ENCODE peak calls at places on chromosomes 6 and 20, in ten cellular contexts. One of them, this sample, is unnamed.

GRCh38 chr6:79777713-79778579 is 146.8 kb downstream of the SH3BGRL2 start:
- DNase-seq in T-helper 17 cell: peak
- DNase-seq in effector memory CD4-positive, alpha-beta T cell: peak
- DNase-seq in nephron progenitor cell: peak
- DNase-seq in HT-29: peak
- DNase-seq in Kasumi-1: peak
- DNase-seq in breast epithelium: peak
- DNase-seq in DMS153: peak
- DNase-seq in CD8-positive, alpha-beta memory T cell: peak
- DNase-seq in NCI-H1092 treated with DMSO at 0.1 percent for 48 hours: peak
- DNase-seq in this sample: peak

GRCh38 chr6:34836451-34836850 is 44.6 kb downstream of the BLTP3A start:
- DNase-seq in T-helper 17 cell: no peak
- DNase-seq in effector memory CD4-positive, alpha-beta T cell: no peak
- DNase-seq in nephron progenitor cell: no peak
- DNase-seq in HT-29: no peak
- DNase-seq in Kasumi-1: no peak
- DNase-seq in breast epithelium: no peak
- DNase-seq in DMS153: no peak
- DNase-seq in CD8-positive, alpha-beta memory T cell: no peak
- DNase-seq in NCI-H1092 treated with DMSO at 0.1 percent for 48 hours: no peak
- DNase-seq in this sample: no peak

GRCh38 chr20:32362924-32363364 is 4.8 kb downstream of the ASXL1 start:
- DNase-seq in T-helper 17 cell: no peak
- DNase-seq in effector memory CD4-positive, alpha-beta T cell: no peak
- DNase-seq in nephron progenitor cell: no peak
- DNase-seq in HT-29: no peak
- DNase-seq in Kasumi-1: no peak
- DNase-seq in breast epithelium: no peak
- DNase-seq in DMS153: no peak
- DNase-seq in CD8-positive, alpha-beta memory T cell: no peak
- DNase-seq in NCI-H1092 treated with DMSO at 0.1 percent for 48 hours: no peak
- DNase-seq in this sample: no peak

GRCh38 chr6:134201716-134202115 is 116.2 kb downstream of the SGK1 start:
- DNase-seq in T-helper 17 cell: no peak
- DNase-seq in effector memory CD4-positive, alpha-beta T cell: no peak
- DNase-seq in nephron progenitor cell: no peak
- DNase-seq in HT-29: no peak
- DNase-seq in Kasumi-1: peak
- DNase-seq in breast epithelium: no peak
- DNase-seq in DMS153: no peak
- DNase-seq in CD8-positive, alpha-beta memory T cell: no peak
- DNase-seq in NCI-H1092 treated with DMSO at 0.1 percent for 48 hours: no peak
- DNase-seq in this sample: no peak

GRCh38 chr6:6764764-6765434 is 176.4 kb downstream of the LY86 start:
- DNase-seq in T-helper 17 cell: no peak
- DNase-seq in effector memory CD4-positive, alpha-beta T cell: no peak
- DNase-seq in nephron progenitor cell: no peak
- DNase-seq in HT-29: no peak
- DNase-seq in Kasumi-1: no peak
- DNase-seq in breast epithelium: no peak
- DNase-seq in DMS153: no peak
- DNase-seq in CD8-positive, alpha-beta memory T cell: no peak
- DNase-seq in NCI-H1092 treated with DMSO at 0.1 percent for 48 hours: no peak
- DNase-seq in this sample: no peak

GRCh38 chr20:20668639-20669038 is 43.8 kb downstream of the RALGAPA2 start:
- DNase-seq in T-helper 17 cell: no peak
- DNase-seq in effector memory CD4-positive, alpha-beta T cell: no peak
- DNase-seq in nephron progenitor cell: no peak
- DNase-seq in HT-29: no peak
- DNase-seq in Kasumi-1: peak
- DNase-seq in breast epithelium: no peak
- DNase-seq in DMS153: no peak
- DNase-seq in CD8-positive, alpha-beta memory T cell: no peak
- DNase-seq in NCI-H1092 treated with DMSO at 0.1 percent for 48 hours: no peak
- DNase-seq in this sample: no peak

GRCh38 chr20:63873477-63873971 is 8.5 kb downstream of the TPD52L2 start:
- DNase-seq in T-helper 17 cell: no peak
- DNase-seq in effector memory CD4-positive, alpha-beta T cell: peak
- DNase-seq in nephron progenitor cell: no peak
- DNase-seq in HT-29: no peak
- DNase-seq in Kasumi-1: peak
- DNase-seq in breast epithelium: no peak
- DNase-seq in DMS153: no peak
- DNase-seq in CD8-positive, alpha-beta memory T cell: no peak
- DNase-seq in NCI-H1092 treated with DMSO at 0.1 percent for 48 hours: no peak
- DNase-seq in this sample: no peak

GRCh38 chr6:19153270-19153980 is 683.7 kb upstream of the ID4 start:
- DNase-seq in T-helper 17 cell: no peak
- DNase-seq in effector memory CD4-positive, alpha-beta T cell: no peak
- DNase-seq in nephron progenitor cell: no peak
- DNase-seq in HT-29: no peak
- DNase-seq in Kasumi-1: no peak
- DNase-seq in breast epithelium: peak
- DNase-seq in DMS153: no peak
- DNase-seq in CD8-positive, alpha-beta memory T cell: no peak
- DNase-seq in NCI-H1092 treated with DMSO at 0.1 percent for 48 hours: no peak
- DNase-seq in this sample: no peak

GRCh38 chr6:10837009-10837691 is 1.2 kb downstream of the MAK start:
- DNase-seq in T-helper 17 cell: no peak
- DNase-seq in effector memory CD4-positive, alpha-beta T cell: no peak
- DNase-seq in nephron progenitor cell: peak
- DNase-seq in HT-29: peak
- DNase-seq in Kasumi-1: no peak
- DNase-seq in breast epithelium: no peak
- DNase-seq in DMS153: no peak
- DNase-seq in CD8-positive, alpha-beta memory T cell: no peak
- DNase-seq in NCI-H1092 treated with DMSO at 0.1 percent for 48 hours: no peak
- DNase-seq in this sample: peak

GRCh38 chr6:145275019-145275418 is 460.3 kb downstream of the EPM2A start:
- DNase-seq in T-helper 17 cell: no peak
- DNase-seq in effector memory CD4-positive, alpha-beta T cell: no peak
- DNase-seq in nephron progenitor cell: no peak
- DNase-seq in HT-29: no peak
- DNase-seq in Kasumi-1: no peak
- DNase-seq in breast epithelium: no peak
- DNase-seq in DMS153: no peak
- DNase-seq in CD8-positive, alpha-beta memory T cell: no peak
- DNase-seq in NCI-H1092 treated with DMSO at 0.1 percent for 48 hours: no peak
- DNase-seq in this sample: no peak

GRCh38 chr6:22647671-22648070 is 78.3 kb downstream of the HDGFL1 start:
- DNase-seq in T-helper 17 cell: no peak
- DNase-seq in effector memory CD4-positive, alpha-beta T cell: no peak
- DNase-seq in nephron progenitor cell: no peak
- DNase-seq in HT-29: no peak
- DNase-seq in Kasumi-1: no peak
- DNase-seq in breast epithelium: no peak
- DNase-seq in DMS153: no peak
- DNase-seq in CD8-positive, alpha-beta memory T cell: no peak
- DNase-seq in NCI-H1092 treated with DMSO at 0.1 percent for 48 hours: no peak
- DNase-seq in this sample: no peak

GRCh38 chr6:56786256-56786655 is 143.6 kb upstream of the DST start:
- DNase-seq in T-helper 17 cell: no peak
- DNase-seq in effector memory CD4-positive, alpha-beta T cell: no peak
- DNase-seq in nephron progenitor cell: no peak
- DNase-seq in HT-29: no peak
- DNase-seq in Kasumi-1: no peak
- DNase-seq in breast epithelium: no peak
- DNase-seq in DMS153: no peak
- DNase-seq in CD8-positive, alpha-beta memory T cell: no peak
- DNase-seq in NCI-H1092 treated with DMSO at 0.1 percent for 48 hours: no peak
- DNase-seq in this sample: no peak

GRCh38 chr6:31776961-31777666 is at the start of gene VWA7:
- DNase-seq in T-helper 17 cell: peak
- DNase-seq in effector memory CD4-positive, alpha-beta T cell: peak
- DNase-seq in nephron progenitor cell: peak
- DNase-seq in HT-29: peak
- DNase-seq in Kasumi-1: peak
- DNase-seq in breast epithelium: peak
- DNase-seq in DMS153: peak
- DNase-seq in CD8-positive, alpha-beta memory T cell: no peak
- DNase-seq in NCI-H1092 treated with DMSO at 0.1 percent for 48 hours: peak
- DNase-seq in this sample: peak

GRCh38 chr20:41540459-41540858 is 77.7 kb downstream of the CHD6 start:
- DNase-seq in T-helper 17 cell: no peak
- DNase-seq in effector memory CD4-positive, alpha-beta T cell: no peak
- DNase-seq in nephron progenitor cell: no peak
- DNase-seq in HT-29: no peak
- DNase-seq in Kasumi-1: no peak
- DNase-seq in breast epithelium: no peak
- DNase-seq in DMS153: no peak
- DNase-seq in CD8-positive, alpha-beta memory T cell: no peak
- DNase-seq in NCI-H1092 treated with DMSO at 0.1 percent for 48 hours: no peak
- DNase-seq in this sample: peak

GRCh38 chr6:150579611-150580010 is 20.1 kb upstream of the PLEKHG1 start:
- DNase-seq in T-helper 17 cell: no peak
- DNase-seq in effector memory CD4-positive, alpha-beta T cell: no peak
- DNase-seq in nephron progenitor cell: no peak
- DNase-seq in HT-29: no peak
- DNase-seq in Kasumi-1: no peak
- DNase-seq in breast epithelium: no peak
- DNase-seq in DMS153: no peak
- DNase-seq in CD8-positive, alpha-beta memory T cell: no peak
- DNase-seq in NCI-H1092 treated with DMSO at 0.1 percent for 48 hours: no peak
- DNase-seq in this sample: no peak

GRCh38 chr20:50815162-50815989 is 20.5 kb downstream of the BCAS4 start:
- DNase-seq in T-helper 17 cell: no peak
- DNase-seq in effector memory CD4-positive, alpha-beta T cell: no peak
- DNase-seq in nephron progenitor cell: no peak
- DNase-seq in HT-29: no peak
- DNase-seq in Kasumi-1: no peak
- DNase-seq in breast epithelium: no peak
- DNase-seq in DMS153: peak
- DNase-seq in CD8-positive, alpha-beta memory T cell: peak
- DNase-seq in NCI-H1092 treated with DMSO at 0.1 percent for 48 hours: no peak
- DNase-seq in this sample: no peak

GRCh38 chr20:32155017-32155965 is 45.8 kb downstream of the TM9SF4 start:
- DNase-seq in T-helper 17 cell: no peak
- DNase-seq in effector memory CD4-positive, alpha-beta T cell: no peak
- DNase-seq in nephron progenitor cell: peak
- DNase-seq in HT-29: peak
- DNase-seq in Kasumi-1: peak
- DNase-seq in breast epithelium: peak
- DNase-seq in DMS153: peak
- DNase-seq in CD8-positive, alpha-beta memory T cell: peak
- DNase-seq in NCI-H1092 treated with DMSO at 0.1 percent for 48 hours: peak
- DNase-seq in this sample: peak

GRCh38 chr6:139278190-139278589 is 13.6 kb downstream of the TXLNB start:
- DNase-seq in T-helper 17 cell: no peak
- DNase-seq in effector memory CD4-positive, alpha-beta T cell: no peak
- DNase-seq in nephron progenitor cell: no peak
- DNase-seq in HT-29: no peak
- DNase-seq in Kasumi-1: no peak
- DNase-seq in breast epithelium: no peak
- DNase-seq in DMS153: no peak
- DNase-seq in CD8-positive, alpha-beta memory T cell: no peak
- DNase-seq in NCI-H1092 treated with DMSO at 0.1 percent for 48 hours: no peak
- DNase-seq in this sample: no peak

GRCh38 chr6:157206359-157206815 is 116.9 kb downstream of the TMEM242 start:
- DNase-seq in T-helper 17 cell: no peak
- DNase-seq in effector memory CD4-positive, alpha-beta T cell: no peak
- DNase-seq in nephron progenitor cell: no peak
- DNase-seq in HT-29: no peak
- DNase-seq in Kasumi-1: no peak
- DNase-seq in breast epithelium: no peak
- DNase-seq in DMS153: no peak
- DNase-seq in CD8-positive, alpha-beta memory T cell: no peak
- DNase-seq in NCI-H1092 treated with DMSO at 0.1 percent for 48 hours: no peak
- DNase-seq in this sample: no peak

GRCh38 chr20:11906626-11907480 is 10.8 kb upstream of the BTBD3 start:
- DNase-seq in T-helper 17 cell: no peak
- DNase-seq in effector memory CD4-positive, alpha-beta T cell: no peak
- DNase-seq in nephron progenitor cell: no peak
- DNase-seq in HT-29: peak
- DNase-seq in Kasumi-1: no peak
- DNase-seq in breast epithelium: no peak
- DNase-seq in DMS153: peak
- DNase-seq in CD8-positive, alpha-beta memory T cell: no peak
- DNase-seq in NCI-H1092 treated with DMSO at 0.1 percent for 48 hours: no peak
- DNase-seq in this sample: peak

GRCh38 chr20:57327820-57328219 is 1.8 kb upstream of the SPO11 start:
- DNase-seq in T-helper 17 cell: no peak
- DNase-seq in effector memory CD4-positive, alpha-beta T cell: no peak
- DNase-seq in nephron progenitor cell: no peak
- DNase-seq in HT-29: no peak
- DNase-seq in Kasumi-1: no peak
- DNase-seq in breast epithelium: no peak
- DNase-seq in DMS153: no peak
- DNase-seq in CD8-positive, alpha-beta memory T cell: no peak
- DNase-seq in NCI-H1092 treated with DMSO at 0.1 percent for 48 hours: no peak
- DNase-seq in this sample: no peak

GRCh38 chr20:381581-382290 is 1.2 kb downstream of the TRIB3 start:
- DNase-seq in T-helper 17 cell: peak
- DNase-seq in effector memory CD4-positive, alpha-beta T cell: peak
- DNase-seq in nephron progenitor cell: peak
- DNase-seq in HT-29: peak
- DNase-seq in Kasumi-1: peak
- DNase-seq in breast epithelium: peak
- DNase-seq in DMS153: peak
- DNase-seq in CD8-positive, alpha-beta memory T cell: peak
- DNase-seq in NCI-H1092 treated with DMSO at 0.1 percent for 48 hours: no peak
- DNase-seq in this sample: peak

GRCh38 chr6:8736046-8736877 is 300.9 kb upstream of the SLC35B3 start:
- DNase-seq in T-helper 17 cell: no peak
- DNase-seq in effector memory CD4-positive, alpha-beta T cell: no peak
- DNase-seq in nephron progenitor cell: no peak
- DNase-seq in HT-29: no peak
- DNase-seq in Kasumi-1: peak
- DNase-seq in breast epithelium: no peak
- DNase-seq in DMS153: no peak
- DNase-seq in CD8-positive, alpha-beta memory T cell: no peak
- DNase-seq in NCI-H1092 treated with DMSO at 0.1 percent for 48 hours: no peak
- DNase-seq in this sample: no peak

GRCh38 chr20:33516882-33517281 is 27.0 kb downstream of the CBFA2T2 start:
- DNase-seq in T-helper 17 cell: no peak
- DNase-seq in effector memory CD4-positive, alpha-beta T cell: no peak
- DNase-seq in nephron progenitor cell: no peak
- DNase-seq in HT-29: no peak
- DNase-seq in Kasumi-1: no peak
- DNase-seq in breast epithelium: no peak
- DNase-seq in DMS153: peak
- DNase-seq in CD8-positive, alpha-beta memory T cell: no peak
- DNase-seq in NCI-H1092 treated with DMSO at 0.1 percent for 48 hours: no peak
- DNase-seq in this sample: no peak

GRCh38 chr6:99746261-99746895 is 139.7 kb downstream of the PRDM13 start:
- DNase-seq in T-helper 17 cell: no peak
- DNase-seq in effector memory CD4-positive, alpha-beta T cell: peak
- DNase-seq in nephron progenitor cell: peak
- DNase-seq in HT-29: peak
- DNase-seq in Kasumi-1: peak
- DNase-seq in breast epithelium: peak
- DNase-seq in DMS153: peak
- DNase-seq in CD8-positive, alpha-beta memory T cell: peak
- DNase-seq in NCI-H1092 treated with DMSO at 0.1 percent for 48 hours: peak
- DNase-seq in this sample: peak

GRCh38 chr6:138372711-138373463 is 4.8 kb upstream of the SMIM28 start:
- DNase-seq in T-helper 17 cell: no peak
- DNase-seq in effector memory CD4-positive, alpha-beta T cell: no peak
- DNase-seq in nephron progenitor cell: no peak
- DNase-seq in HT-29: peak
- DNase-seq in Kasumi-1: no peak
- DNase-seq in breast epithelium: no peak
- DNase-seq in DMS153: no peak
- DNase-seq in CD8-positive, alpha-beta memory T cell: peak
- DNase-seq in NCI-H1092 treated with DMSO at 0.1 percent for 48 hours: no peak
- DNase-seq in this sample: no peak

GRCh38 chr6:11011787-11012234 is 32.3 kb downstream of the ELOVL2 start:
- DNase-seq in T-helper 17 cell: no peak
- DNase-seq in effector memory CD4-positive, alpha-beta T cell: no peak
- DNase-seq in nephron progenitor cell: peak
- DNase-seq in HT-29: peak
- DNase-seq in Kasumi-1: no peak
- DNase-seq in breast epithelium: no peak
- DNase-seq in DMS153: no peak
- DNase-seq in CD8-positive, alpha-beta memory T cell: no peak
- DNase-seq in NCI-H1092 treated with DMSO at 0.1 percent for 48 hours: no peak
- DNase-seq in this sample: no peak

GRCh38 chr6:8993111-8993510 is 557.8 kb upstream of the SLC35B3 start:
- DNase-seq in T-helper 17 cell: no peak
- DNase-seq in effector memory CD4-positive, alpha-beta T cell: no peak
- DNase-seq in nephron progenitor cell: no peak
- DNase-seq in HT-29: no peak
- DNase-seq in Kasumi-1: no peak
- DNase-seq in breast epithelium: no peak
- DNase-seq in DMS153: no peak
- DNase-seq in CD8-positive, alpha-beta memory T cell: no peak
- DNase-seq in NCI-H1092 treated with DMSO at 0.1 percent for 48 hours: no peak
- DNase-seq in this sample: no peak

This sample was measured in small intestine.